ENCODE peak calls at places on chromosomes 3 and 15, in ten cellular contexts. One of them, this sample, is unnamed.

GRCh38 chr3:197599089-197599765 is 43.5 kb upstream of the BDH1 start:
- DNase-seq in AG04449: no peak
- DNase-seq in cardiac muscle cell: peak
- DNase-seq in fibroblast of mammary gland: peak
- DNase-seq in kidney epithelial cell: peak
- DNase-seq in AG04450: peak
- DNase-seq in brain microvascular endothelial cell: peak
- DNase-seq in right lobe of liver: no peak
- DNase-seq in fibroblast of pulmonary artery: peak
- DNase-seq in GM12864: peak
- DNase-seq in this sample: peak

GRCh38 chr3:153173758-153174516 is 11.9 kb downstream of the RAP2B start:
- DNase-seq in AG04449: peak
- DNase-seq in cardiac muscle cell: no peak
- DNase-seq in fibroblast of mammary gland: peak
- DNase-seq in kidney epithelial cell: no peak
- DNase-seq in AG04450: no peak
- DNase-seq in brain microvascular endothelial cell: peak
- DNase-seq in right lobe of liver: no peak
- DNase-seq in fibroblast of pulmonary artery: peak
- DNase-seq in GM12864: no peak
- DNase-seq in this sample: peak

GRCh38 chr3:107594870-107595269 is 72.1 kb downstream of the BBX start:
- DNase-seq in AG04449: no peak
- DNase-seq in cardiac muscle cell: no peak
- DNase-seq in fibroblast of mammary gland: no peak
- DNase-seq in kidney epithelial cell: no peak
- DNase-seq in AG04450: no peak
- DNase-seq in brain microvascular endothelial cell: no peak
- DNase-seq in right lobe of liver: no peak
- DNase-seq in fibroblast of pulmonary artery: no peak
- DNase-seq in GM12864: no peak
- DNase-seq in this sample: no peak

GRCh38 chr3:87462228-87462627 is 185.8 kb upstream of the POU1F1 start:
- DNase-seq in AG04449: no peak
- DNase-seq in cardiac muscle cell: no peak
- DNase-seq in fibroblast of mammary gland: no peak
- DNase-seq in kidney epithelial cell: no peak
- DNase-seq in AG04450: no peak
- DNase-seq in brain microvascular endothelial cell: no peak
- DNase-seq in right lobe of liver: no peak
- DNase-seq in fibroblast of pulmonary artery: no peak
- DNase-seq in GM12864: no peak
- DNase-seq in this sample: peak

GRCh38 chr15:69789648-69790393 is 307.9 kb downstream of the TLE3 start:
- DNase-seq in AG04449: no peak
- DNase-seq in cardiac muscle cell: no peak
- DNase-seq in fibroblast of mammary gland: no peak
- DNase-seq in kidney epithelial cell: no peak
- DNase-seq in AG04450: no peak
- DNase-seq in brain microvascular endothelial cell: no peak
- DNase-seq in right lobe of liver: no peak
- DNase-seq in fibroblast of pulmonary artery: no peak
- DNase-seq in GM12864: no peak
- DNase-seq in this sample: no peak

GRCh38 chr3:34024447-34025240 is 226.2 kb downstream of the PDCD6IP start:
- DNase-seq in AG04449: no peak
- DNase-seq in cardiac muscle cell: no peak
- DNase-seq in fibroblast of mammary gland: peak
- DNase-seq in kidney epithelial cell: no peak
- DNase-seq in AG04450: no peak
- DNase-seq in brain microvascular endothelial cell: no peak
- DNase-seq in right lobe of liver: no peak
- DNase-seq in fibroblast of pulmonary artery: peak
- DNase-seq in GM12864: no peak
- DNase-seq in this sample: peak

GRCh38 chr15:36359286-36359685 is 220.1 kb upstream of the CDIN1 start:
- DNase-seq in AG04449: no peak
- DNase-seq in cardiac muscle cell: no peak
- DNase-seq in fibroblast of mammary gland: no peak
- DNase-seq in kidney epithelial cell: no peak
- DNase-seq in AG04450: no peak
- DNase-seq in brain microvascular endothelial cell: no peak
- DNase-seq in right lobe of liver: no peak
- DNase-seq in fibroblast of pulmonary artery: no peak
- DNase-seq in GM12864: no peak
- DNase-seq in this sample: no peak

GRCh38 chr15:32733276-32733675 is 15.5 kb downstream of the GREM1 start:
- DNase-seq in AG04449: no peak
- DNase-seq in cardiac muscle cell: no peak
- DNase-seq in fibroblast of mammary gland: no peak
- DNase-seq in kidney epithelial cell: no peak
- DNase-seq in AG04450: no peak
- DNase-seq in brain microvascular endothelial cell: no peak
- DNase-seq in right lobe of liver: no peak
- DNase-seq in fibroblast of pulmonary artery: no peak
- DNase-seq in GM12864: no peak
- DNase-seq in this sample: peak

GRCh38 chr15:71747128-71748083 is 62.9 kb upstream of the NR2E3 start:
- DNase-seq in AG04449: no peak
- DNase-seq in cardiac muscle cell: no peak
- DNase-seq in fibroblast of mammary gland: peak
- DNase-seq in kidney epithelial cell: peak
- DNase-seq in AG04450: peak
- DNase-seq in brain microvascular endothelial cell: peak
- DNase-seq in right lobe of liver: no peak
- DNase-seq in fibroblast of pulmonary artery: peak
- DNase-seq in GM12864: no peak
- DNase-seq in this sample: peak

GRCh38 chr15:71746719-71747118 is 63.6 kb upstream of the NR2E3 start:
- DNase-seq in AG04449: no peak
- DNase-seq in cardiac muscle cell: no peak
- DNase-seq in fibroblast of mammary gland: no peak
- DNase-seq in kidney epithelial cell: no peak
- DNase-seq in AG04450: no peak
- DNase-seq in brain microvascular endothelial cell: no peak
- DNase-seq in right lobe of liver: no peak
- DNase-seq in fibroblast of pulmonary artery: no peak
- DNase-seq in GM12864: no peak
- DNase-seq in this sample: no peak

GRCh38 chr15:71742964-71743363 is 67.4 kb upstream of the NR2E3 start:
- DNase-seq in AG04449: no peak
- DNase-seq in cardiac muscle cell: no peak
- DNase-seq in fibroblast of mammary gland: no peak
- DNase-seq in kidney epithelial cell: no peak
- DNase-seq in AG04450: no peak
- DNase-seq in brain microvascular endothelial cell: no peak
- DNase-seq in right lobe of liver: no peak
- DNase-seq in fibroblast of pulmonary artery: no peak
- DNase-seq in GM12864: no peak
- DNase-seq in this sample: no peak

GRCh38 chr15:71748327-71748726 is 62.0 kb upstream of the NR2E3 start:
- DNase-seq in AG04449: no peak
- DNase-seq in cardiac muscle cell: no peak
- DNase-seq in fibroblast of mammary gland: peak
- DNase-seq in kidney epithelial cell: peak
- DNase-seq in AG04450: no peak
- DNase-seq in brain microvascular endothelial cell: peak
- DNase-seq in right lobe of liver: no peak
- DNase-seq in fibroblast of pulmonary artery: no peak
- DNase-seq in GM12864: no peak
- DNase-seq in this sample: peak

DNA sequence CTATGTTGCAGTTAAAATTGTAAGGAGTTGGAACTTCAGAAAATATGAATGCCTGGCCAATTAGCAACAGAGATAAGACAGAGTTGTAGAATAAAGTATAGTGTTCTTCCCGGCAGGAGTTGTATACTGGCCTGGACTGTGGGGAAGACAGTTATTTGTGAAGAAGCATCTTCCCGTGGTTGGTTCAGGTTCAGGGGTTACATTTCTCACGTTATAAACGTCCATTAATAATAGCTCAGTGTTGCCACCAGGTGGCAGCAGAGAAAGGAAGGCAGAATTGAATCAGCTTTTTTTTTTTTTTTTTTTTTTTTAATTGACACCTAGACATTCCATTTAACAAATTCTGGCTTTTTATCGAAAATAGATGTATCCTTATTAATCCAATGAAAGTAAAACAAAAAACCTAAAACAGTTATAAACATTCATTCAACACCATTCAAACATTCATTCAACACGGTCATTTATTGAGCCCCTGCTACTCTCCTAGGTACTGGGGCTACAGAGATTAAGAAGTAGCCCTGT is 66.4 kb upstream of the NR2E3 start:
- DNase-seq in AG04449: no peak
- DNase-seq in cardiac muscle cell: peak
- DNase-seq in fibroblast of mammary gland: peak
- DNase-seq in kidney epithelial cell: no peak
- DNase-seq in AG04450: no peak
- DNase-seq in brain microvascular endothelial cell: peak
- DNase-seq in right lobe of liver: no peak
- DNase-seq in fibroblast of pulmonary artery: peak
- DNase-seq in GM12864: no peak
- DNase-seq in this sample: peak
- H3K4me3 ChIP-seq in AG04449: no peak
- H3K4me3 ChIP-seq in cardiac muscle cell: no peak
- H3K4me3 ChIP-seq in fibroblast of mammary gland: no peak
- H3K4me3 ChIP-seq in kidney epithelial cell: no peak
- H3K4me3 ChIP-seq in AG04450: no peak
- H3K4me3 ChIP-seq in brain microvascular endothelial cell: no peak
- H3K4me3 ChIP-seq in right lobe of liver: no peak
- H3K4me3 ChIP-seq in fibroblast of pulmonary artery: no peak
- H3K4me3 ChIP-seq in GM12864: no peak
- H3K4me3 ChIP-seq in this sample: no peak

GRCh38 chr15:26098801-26099200 is 235.7 kb upstream of the ATP10A start:
- DNase-seq in AG04449: no peak
- DNase-seq in cardiac muscle cell: no peak
- DNase-seq in fibroblast of mammary gland: no peak
- DNase-seq in kidney epithelial cell: no peak
- DNase-seq in AG04450: no peak
- DNase-seq in brain microvascular endothelial cell: no peak
- DNase-seq in right lobe of liver: no peak
- DNase-seq in fibroblast of pulmonary artery: no peak
- DNase-seq in GM12864: no peak
- DNase-seq in this sample: no peak

GRCh38 chr15:26097216-26097615 is 234.1 kb upstream of the ATP10A start:
- DNase-seq in AG04449: no peak
- DNase-seq in cardiac muscle cell: no peak
- DNase-seq in fibroblast of mammary gland: no peak
- DNase-seq in kidney epithelial cell: no peak
- DNase-seq in AG04450: no peak
- DNase-seq in brain microvascular endothelial cell: no peak
- DNase-seq in right lobe of liver: no peak
- DNase-seq in fibroblast of pulmonary artery: no peak
- DNase-seq in GM12864: no peak
- DNase-seq in this sample: no peak

GRCh38 chr15:26091184-26091583 is 228.1 kb upstream of the ATP10A start:
- DNase-seq in AG04449: no peak
- DNase-seq in cardiac muscle cell: no peak
- DNase-seq in fibroblast of mammary gland: no peak
- DNase-seq in kidney epithelial cell: no peak
- DNase-seq in AG04450: no peak
- DNase-seq in brain microvascular endothelial cell: no peak
- DNase-seq in right lobe of liver: no peak
- DNase-seq in fibroblast of pulmonary artery: no peak
- DNase-seq in GM12864: no peak
- DNase-seq in this sample: no peak

GRCh38 chr15:26101443-26101842 is 238.3 kb upstream of the ATP10A start:
- DNase-seq in AG04449: no peak
- DNase-seq in cardiac muscle cell: no peak
- DNase-seq in fibroblast of mammary gland: no peak
- DNase-seq in kidney epithelial cell: no peak
- DNase-seq in AG04450: no peak
- DNase-seq in brain microvascular endothelial cell: no peak
- DNase-seq in right lobe of liver: no peak
- DNase-seq in fibroblast of pulmonary artery: no peak
- DNase-seq in GM12864: no peak
- DNase-seq in this sample: no peak

DNA sequence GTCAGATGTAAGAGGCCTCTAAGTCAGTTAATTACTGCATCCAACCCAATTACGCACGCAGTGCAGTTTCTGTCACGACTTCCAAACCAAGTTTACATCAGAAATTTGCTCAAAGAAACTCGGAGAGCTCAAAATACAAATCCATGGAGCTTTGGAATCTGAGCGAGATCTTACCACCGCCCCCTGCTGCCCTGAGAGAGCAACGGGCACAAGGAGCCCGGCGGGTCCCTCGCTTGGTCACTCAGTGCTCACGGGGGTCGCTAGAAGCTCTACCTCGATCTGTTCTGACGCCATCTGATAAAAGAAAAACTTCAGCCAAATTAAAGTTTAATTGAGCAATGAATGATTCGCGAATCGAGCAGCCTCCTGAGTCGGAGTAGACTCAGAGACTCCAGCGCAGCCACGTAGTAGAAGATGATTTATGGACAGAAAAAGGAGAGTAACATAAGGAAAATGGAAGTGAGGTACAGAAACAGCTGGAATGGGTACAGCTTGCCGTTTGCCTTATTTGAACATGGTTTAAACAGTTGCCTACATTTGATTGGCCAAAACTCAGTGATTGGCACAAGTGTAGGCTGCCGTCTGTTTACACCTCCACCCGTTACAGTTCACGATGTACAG is 232.7 kb upstream of the ATP10A start:
- DNase-seq in AG04449: no peak
- DNase-seq in cardiac muscle cell: no peak
- DNase-seq in fibroblast of mammary gland: peak
- DNase-seq in kidney epithelial cell: no peak
- DNase-seq in AG04450: no peak
- DNase-seq in brain microvascular endothelial cell: no peak
- DNase-seq in right lobe of liver: no peak
- DNase-seq in fibroblast of pulmonary artery: no peak
- DNase-seq in GM12864: no peak
- DNase-seq in this sample: no peak
- TF ChIP-seq CTCF in AG04449: peak
- TF ChIP-seq CTCF in cardiac muscle cell: no peak
- TF ChIP-seq CTCF in fibroblast of mammary gland: peak
- TF ChIP-seq CTCF in kidney epithelial cell: peak
- TF ChIP-seq CTCF in AG04450: peak
- TF ChIP-seq CTCF in brain microvascular endothelial cell: no peak
- TF ChIP-seq CTCF in right lobe of liver: no peak
- TF ChIP-seq CTCF in fibroblast of pulmonary artery: peak
- TF ChIP-seq CTCF in GM12864: peak
- TF ChIP-seq CTCF in this sample: no peak

DNA sequence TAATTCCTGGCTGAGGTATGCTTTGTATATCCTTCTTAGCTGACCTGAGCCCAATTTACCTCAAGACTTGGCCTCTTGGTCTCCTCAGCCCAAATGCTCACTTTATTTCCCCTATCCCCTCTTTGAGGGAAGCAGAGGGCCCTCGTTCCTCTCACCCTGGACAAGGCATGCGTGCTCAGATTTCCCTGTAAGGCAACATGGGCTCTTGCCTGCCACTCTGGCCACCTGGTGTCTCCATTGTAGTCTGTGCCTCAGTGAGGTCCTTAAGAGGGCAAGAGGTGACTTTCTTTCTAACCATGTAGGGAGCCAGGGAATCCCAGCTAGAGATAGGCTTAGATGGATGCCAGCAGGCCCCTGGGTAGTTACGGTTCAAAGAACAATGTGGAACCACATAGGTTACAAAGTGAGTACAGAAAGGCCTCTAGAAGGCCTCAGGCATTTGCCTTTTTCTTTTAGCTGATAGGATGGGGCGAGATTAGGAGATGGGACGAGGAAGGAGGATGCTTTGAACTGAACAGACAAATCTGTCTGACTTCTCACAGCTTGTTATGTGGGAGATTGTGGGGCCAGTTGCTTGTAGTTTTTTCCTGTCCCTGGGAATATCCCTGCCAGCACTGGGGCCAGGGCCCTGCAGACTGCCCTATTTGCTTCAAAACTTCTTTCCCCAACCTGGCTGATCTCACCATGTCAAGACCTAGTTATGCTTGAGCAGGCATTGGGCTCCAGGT is 1.1 kb upstream of the INTS14 start:
- DNase-seq in AG04449: no peak
- DNase-seq in cardiac muscle cell: no peak
- DNase-seq in fibroblast of mammary gland: no peak
- DNase-seq in kidney epithelial cell: no peak
- DNase-seq in AG04450: no peak
- DNase-seq in brain microvascular endothelial cell: no peak
- DNase-seq in right lobe of liver: no peak
- DNase-seq in fibroblast of pulmonary artery: no peak
- DNase-seq in GM12864: no peak
- DNase-seq in this sample: peak
- H3K4me3 ChIP-seq in AG04449: peak
- H3K4me3 ChIP-seq in cardiac muscle cell: peak
- H3K4me3 ChIP-seq in fibroblast of mammary gland: peak
- H3K4me3 ChIP-seq in kidney epithelial cell: peak
- H3K4me3 ChIP-seq in AG04450: peak
- H3K4me3 ChIP-seq in brain microvascular endothelial cell: peak
- H3K4me3 ChIP-seq in right lobe of liver: peak
- H3K4me3 ChIP-seq in fibroblast of pulmonary artery: peak
- H3K4me3 ChIP-seq in GM12864: peak
- H3K4me3 ChIP-seq in this sample: peak

GRCh38 chr3:11736136-11736833 is 92.6 kb upstream of the VGLL4 start:
- DNase-seq in AG04449: no peak
- DNase-seq in cardiac muscle cell: no peak
- DNase-seq in fibroblast of mammary gland: no peak
- DNase-seq in kidney epithelial cell: no peak
- DNase-seq in AG04450: no peak
- DNase-seq in brain microvascular endothelial cell: no peak
- DNase-seq in right lobe of liver: no peak
- DNase-seq in fibroblast of pulmonary artery: no peak
- DNase-seq in GM12864: no peak
- DNase-seq in this sample: no peak

GRCh38 chr3:11739712-11740111 is 96.0 kb upstream of the VGLL4 start:
- DNase-seq in AG04449: no peak
- DNase-seq in cardiac muscle cell: no peak
- DNase-seq in fibroblast of mammary gland: peak
- DNase-seq in kidney epithelial cell: no peak
- DNase-seq in AG04450: no peak
- DNase-seq in brain microvascular endothelial cell: no peak
- DNase-seq in right lobe of liver: no peak
- DNase-seq in fibroblast of pulmonary artery: no peak
- DNase-seq in GM12864: no peak
- DNase-seq in this sample: no peak

GRCh38 chr3:11737742-11738141 is 94.0 kb upstream of the VGLL4 start:
- DNase-seq in AG04449: no peak
- DNase-seq in cardiac muscle cell: no peak
- DNase-seq in fibroblast of mammary gland: no peak
- DNase-seq in kidney epithelial cell: no peak
- DNase-seq in AG04450: no peak
- DNase-seq in brain microvascular endothelial cell: no peak
- DNase-seq in right lobe of liver: no peak
- DNase-seq in fibroblast of pulmonary artery: no peak
- DNase-seq in GM12864: no peak
- DNase-seq in this sample: no peak

GRCh38 chr3:11735638-11736037 is 91.9 kb upstream of the VGLL4 start:
- DNase-seq in AG04449: no peak
- DNase-seq in cardiac muscle cell: no peak
- DNase-seq in fibroblast of mammary gland: no peak
- DNase-seq in kidney epithelial cell: no peak
- DNase-seq in AG04450: no peak
- DNase-seq in brain microvascular endothelial cell: no peak
- DNase-seq in right lobe of liver: no peak
- DNase-seq in fibroblast of pulmonary artery: no peak
- DNase-seq in GM12864: no peak
- DNase-seq in this sample: no peak

DNA sequence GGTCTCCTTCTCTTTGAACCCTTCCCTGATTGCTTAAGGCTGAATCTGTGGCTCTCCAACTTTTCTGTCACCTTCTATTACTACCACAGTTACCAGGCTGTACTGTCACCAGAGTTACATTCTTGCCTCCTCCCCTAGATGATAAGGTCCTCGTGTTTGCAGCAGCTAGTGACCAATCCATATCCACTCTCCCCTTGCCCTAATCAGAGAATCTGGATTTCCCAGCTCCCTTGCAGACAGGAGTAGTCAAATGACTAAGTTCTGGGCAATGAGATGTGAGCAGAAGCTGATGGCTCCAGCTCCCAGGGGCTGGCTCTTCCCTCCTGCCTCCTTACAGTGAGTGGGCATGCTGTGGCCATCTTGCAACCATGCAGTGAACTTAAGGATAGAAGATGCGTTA is 95.4 kb upstream of the VGLL4 start:
- DNase-seq in AG04449: no peak
- DNase-seq in cardiac muscle cell: no peak
- DNase-seq in fibroblast of mammary gland: no peak
- DNase-seq in kidney epithelial cell: no peak
- DNase-seq in AG04450: no peak
- DNase-seq in brain microvascular endothelial cell: no peak
- DNase-seq in right lobe of liver: no peak
- DNase-seq in fibroblast of pulmonary artery: no peak
- DNase-seq in GM12864: no peak
- DNase-seq in this sample: no peak
- TF ChIP-seq CTCF in AG04449: no peak
- TF ChIP-seq CTCF in cardiac muscle cell: no peak
- TF ChIP-seq CTCF in fibroblast of mammary gland: no peak
- TF ChIP-seq CTCF in kidney epithelial cell: no peak
- TF ChIP-seq CTCF in AG04450: no peak
- TF ChIP-seq CTCF in brain microvascular endothelial cell: no peak
- TF ChIP-seq CTCF in right lobe of liver: no peak
- TF ChIP-seq CTCF in fibroblast of pulmonary artery: no peak
- TF ChIP-seq CTCF in GM12864: no peak
- TF ChIP-seq CTCF in this sample: no peak